ENCODE peak calls at places on chromosomes 7 and 10, in nine cellular contexts. D, U, H, R, K, Q, N, A and X are unnamed samples.

GRCh38 chr10:373516-374309 is 238.5 kb downstream of the ZMYND11 start:
- DNase-seq in R (peak; percentile 37), D (no peak), N (no peak), Q (peak; percentile 76), H (peak; percentile 42), A (no peak), U (no peak), K (no peak), X (peak; percentile 95)

GRCh38 chr10:51656467-51656866 is 42.9 kb downstream of the CSTF2T start:
- DNase-seq in N (no peak), K (no peak), A (no peak), U (no peak), D (no peak), H (no peak), R (no peak), Q (no peak), X (no peak)

GRCh38 chr7:121797283-121798037 is 75.5 kb upstream of the PTPRZ1 start:
- DNase-seq in A (no peak), N (no peak), R (no peak), U (no peak), K (no peak), D (no peak), H (peak; percentile 29), Q (peak; percentile 10), X (no peak)

GRCh38 chr7:132584796-132585494 is 8.7 kb upstream of the PLXNA4 start:
- DNase-seq in Q (no peak), K (no peak), N (no peak), D (no peak), A (no peak), R (no peak), U (no peak), H (no peak), X (no peak)

GRCh38 chr10:62492012-62492869 is 118.1 kb downstream of the ZNF365 start:
- DNase-seq in Q (peak; percentile 22), U (no peak), N (no peak), H (peak; percentile 40), K (peak; percentile 3), D (peak; percentile 33), A (no peak), R (no peak), X (peak; percentile 44)

GRCh38 chr7:35849158-35849831 is 48.4 kb downstream of the SEPTIN7 start:
- DNase-seq in R (no peak), K (no peak), D (no peak), A (no peak), H (no peak), Q (peak; percentile 7), N (no peak), U (no peak), X (no peak)

GRCh38 chr10:6748981-6749630 is 169.0 kb upstream of the PRKCQ start:
- DNase-seq in A (no peak), Q (peak; percentile 96), N (no peak), K (no peak), R (no peak), D (no peak), U (no peak), H (peak; percentile 94), X (peak; percentile 58)

GRCh38 chr7:116240021-116240659 is 29.8 kb downstream of the TES start:
- DNase-seq in Q (no peak), A (no peak), R (no peak), U (no peak), N (no peak), K (no peak), D (no peak), H (no peak), X (peak; percentile 57)

GRCh38 chr7:81284576-81284975 is 365.7 kb upstream of the SEMA3C start:
- DNase-seq in H (peak; percentile 86), U (no peak), D (no peak), K (no peak), N (no peak), A (no peak), R (no peak), Q (peak; percentile 75), X (peak; percentile 87)

GRCh38 chr7:127943541-127944521 is 87.4 kb downstream of the LRRC4 start:
- DNase-seq in A (no peak), N (no peak), D (peak; percentile 43), H (no peak), R (no peak), K (no peak), Q (no peak), U (no peak), X (peak; percentile 64)

GRCh38 chr7:140014123-140014522 is 48.6 kb downstream of the PARP12 start:
- DNase-seq in N (no peak), R (no peak), K (no peak), H (no peak), A (no peak), U (no peak), Q (no peak), D (no peak), X (no peak)

GRCh38 chr7:6675807-6676405 is 30.8 kb downstream of the ZNF12 start:
- DNase-seq in H (no peak), Q (no peak), D (no peak), R (no peak), A (no peak), N (no peak), U (no peak), K (no peak), X (no peak)

GRCh38 chr7:103336781-103337180 is 7.8 kb downstream of the DNAJC2 start:
- DNase-seq in Q (no peak), H (no peak), A (no peak), N (no peak), R (no peak), D (no peak), K (no peak), U (no peak), X (no peak)

GRCh38 chr10:106537866-106538265 is 626.6 kb downstream of the SORCS1 start:
- DNase-seq in D (no peak), Q (no peak), H (no peak), U (no peak), K (no peak), N (no peak), A (no peak), R (no peak), X (no peak)

GRCh38 chr7:47873767-47874166 is 74.5 kb downstream of the PKD1L1 start:
- DNase-seq in Q (peak; percentile 51), U (no peak), H (peak; percentile 62), R (no peak), K (no peak), A (no peak), N (no peak), D (no peak), X (peak; percentile 68)

GRCh38 chr10:120131183-120131582 is 238.7 kb downstream of the SEC23IP start:
- DNase-seq in H (peak; percentile 22), N (no peak), A (no peak), R (no peak), Q (peak; percentile 22), U (no peak), D (no peak), K (no peak), X (peak; percentile 18)

GRCh38 chr10:124624875-124625274 is 119.3 kb downstream of the FAM53B start:
- DNase-seq in U (no peak), R (no peak), Q (no peak), N (no peak), H (no peak), A (no peak), K (no peak), D (no peak), X (no peak)

GRCh38 chr7:150978136-150978789 is at the start of gene KCNH2:
- DNase-seq in R (peak; percentile 52), U (no peak), H (no peak), K (no peak), N (no peak), D (peak; percentile 79), A (peak; percentile 66), Q (no peak), X (no peak)

GRCh38 chr7:17234398-17235021 is 63.9 kb upstream of the AHR start:
- DNase-seq in N (peak; percentile 55), U (peak; percentile 38), A (peak; percentile 42), H (peak; percentile 99), R (no peak), Q (peak; percentile 97), K (peak; percentile 54), D (no peak), X (peak; percentile 96)

GRCh38 chr7:86914468-86915054 is 144.9 kb downstream of the ELAPOR2 start:
- DNase-seq in R (no peak), U (no peak), A (no peak), N (no peak), H (peak; percentile 32), K (no peak), D (no peak), Q (peak; percentile 10), X (peak; percentile 37)

GRCh38 chr10:76002262-76002854 is 570.9 kb downstream of the LRMDA start:
- DNase-seq in K (no peak), U (no peak), H (no peak), R (no peak), D (no peak), Q (no peak), N (no peak), A (no peak), X (no peak)

GRCh38 chr7:44081266-44081748 is 1.0 kb downstream of the POLM start:
- DNase-seq in H (no peak), D (no peak), U (no peak), Q (no peak), A (peak; percentile 64), R (no peak), N (no peak), K (no peak), X (no peak)

GRCh38 chr10:43197834-43198681 is 59.8 kb downstream of the CSGALNACT2 start:
- DNase-seq in R (peak; percentile 11), H (peak; percentile 56), K (no peak), D (no peak), A (peak; percentile 35), Q (no peak), U (no peak), N (no peak), X (no peak)

GRCh38 chr7:17661982-17662585 is 278.2 kb downstream of the SNX13 start:
- DNase-seq in K (no peak), N (no peak), Q (no peak), H (peak; percentile 28), D (no peak), U (no peak), A (no peak), R (no peak), X (peak; percentile 83)

GRCh38 chr7:127365164-127365956 is 27.1 kb downstream of the ZNF800 start:
- DNase-seq in K (no peak), N (no peak), A (no peak), D (no peak), R (no peak), Q (no peak), U (no peak), H (no peak), X (peak; percentile 3)

GRCh38 chr7:82373890-82374289 is 69.7 kb downstream of the CACNA2D1 start:
- DNase-seq in K (no peak), D (no peak), A (no peak), Q (no peak), R (no peak), H (no peak), N (no peak), U (no peak), X (no peak)

GRCh38 chr7:47035522-47035921 is 546.4 kb downstream of the TNS3 start:
- DNase-seq in Q (no peak), D (no peak), N (no peak), H (no peak), K (no peak), A (no peak), U (no peak), R (no peak), X (no peak)

GRCh38 chr7:101628522-101628921 is 574 bp downstream of the MYL10 start:
- DNase-seq in A (no peak), K (no peak), U (no peak), D (no peak), Q (no peak), R (no peak), H (no peak), N (no peak), X (no peak)

GRCh38 chr7:102291056-102291915 is 4.6 kb downstream of the SH2B2 start:
- DNase-seq in A (peak; percentile 42), R (no peak), Q (no peak), U (no peak), D (no peak), N (peak; percentile 35), H (no peak), K (no peak), X (no peak)

GRCh38 chr10:36248314-36248981 is 606.4 kb upstream of the FZD8 start:
- DNase-seq in K (no peak), H (no peak), D (no peak), A (no peak), R (no peak), Q (no peak), U (no peak), N (no peak), X (no peak)

GRCh38 chr7:927031-927671 is 27.3 kb downstream of the ADAP1 start:
- DNase-seq in A (peak; percentile 37), R (peak; percentile 15), N (no peak), Q (no peak), D (no peak), H (no peak), K (no peak), U (peak; percentile 29), X (no peak)